ENCODE peak calls at places on chromosome 1, in nine cellular contexts. P, F, J, H, A, N, Y, X and T are unnamed samples.

GRCh38 chr1:150895618-150896017 is 8.7 kb downstream of the CTXND2 start:
- DNase-seq in P (no peak), F (no peak), J (no peak), H (no peak), A (no peak), N (no peak), Y (no peak), X (peak; percentile 75), T (no peak)

GRCh38 chr1:66168467-66168887 is 365.5 kb upstream of the SGIP1 start:
- DNase-seq in P (no peak), F (no peak), J (no peak), H (no peak), A (no peak), N (peak; percentile 5), Y (no peak), X (no peak), T (no peak)

GRCh38 chr1:38476111-38476783 is 383.3 kb downstream of the RRAGC start:
- DNase-seq in P (peak; percentile 79), F (no peak), J (peak; percentile 73), H (no peak), A (peak; percentile 63), N (no peak), Y (peak; percentile 74), X (no peak), T (no peak)

GRCh38 chr1:246364415-246364941 is 142.6 kb downstream of the SMYD3 start:
- DNase-seq in P (no peak), F (no peak), J (no peak), H (no peak), A (no peak), N (no peak), Y (no peak), X (peak; percentile 12), T (no peak)

GRCh38 chr1:192609110-192610079 is 26.6 kb upstream of the RGS13 start:
- DNase-seq in P (peak; percentile 92), F (peak; percentile 18), J (no peak), H (no peak), A (no peak), N (no peak), Y (peak; percentile 76), X (no peak), T (no peak)

GRCh38 chr1:24472527-24473251 is 29.9 kb upstream of the RCAN3 start:
- DNase-seq in P (no peak), F (no peak), J (no peak), H (no peak), A (no peak), N (no peak), Y (no peak), X (no peak), T (no peak)

GRCh38 chr1:54125671-54126070 is 27.1 kb downstream of the CDCP2 start:
- DNase-seq in P (peak; percentile 57), F (peak; percentile 45), J (no peak), H (no peak), A (peak; percentile 46), N (no peak), Y (no peak), X (peak; percentile 15), T (no peak)

GRCh38 chr1:201085902-201086735 is 26.1 kb downstream of the CACNA1S start:
- DNase-seq in P (no peak), F (no peak), J (no peak), H (no peak), A (peak; percentile 70), N (peak; percentile 30), Y (peak; percentile 84), X (peak; percentile 48), T (no peak)

GRCh38 chr1:52511439-52511838 is 41.5 kb downstream of the TUT4 start:
- DNase-seq in P (no peak), F (no peak), J (no peak), H (no peak), A (no peak), N (no peak), Y (no peak), X (no peak), T (no peak)

GRCh38 chr1:52506920-52507546 is 45.9 kb downstream of the TUT4 start:
- DNase-seq in P (no peak), F (no peak), J (no peak), H (no peak), A (no peak), N (no peak), Y (no peak), X (no peak), T (no peak)

GRCh38 chr1:52506349-52506748 is 46.5 kb downstream of the TUT4 start:
- DNase-seq in P (no peak), F (no peak), J (no peak), H (no peak), A (no peak), N (no peak), Y (no peak), X (no peak), T (no peak)

DNA sequence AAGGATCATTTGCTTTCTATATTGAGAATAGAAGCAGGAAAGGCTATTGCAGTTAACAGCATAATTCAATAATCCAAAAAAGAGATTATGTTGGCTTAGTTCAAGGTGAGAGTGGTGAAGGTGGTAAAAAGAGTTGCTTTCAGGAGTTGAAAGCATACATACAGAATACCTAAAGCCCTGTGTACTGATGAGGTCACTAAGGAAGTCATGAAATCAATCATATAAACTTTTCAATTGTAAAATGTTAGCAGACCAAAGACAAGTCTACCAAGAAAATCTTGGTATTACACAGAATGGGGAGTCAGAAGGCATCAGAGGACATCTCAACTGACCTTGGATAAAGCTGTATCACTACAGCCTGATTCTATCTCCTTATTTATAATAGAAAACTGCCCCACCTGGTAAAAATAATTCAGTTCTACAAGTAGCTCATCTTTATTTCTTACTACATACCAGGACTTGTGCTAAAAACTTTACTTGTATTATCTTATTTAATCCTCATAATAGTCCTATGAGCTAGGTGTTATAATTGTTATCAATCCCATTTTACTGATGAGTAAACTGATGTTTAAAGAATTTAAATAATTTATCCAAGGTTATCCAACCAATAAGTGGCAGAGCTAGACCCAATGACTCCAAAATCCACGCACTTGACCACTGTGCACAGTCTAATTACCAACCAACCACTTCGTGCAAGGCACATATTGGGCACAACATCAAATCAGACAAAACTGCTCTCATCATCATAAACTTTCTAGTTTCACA is 40.9 kb downstream of the TUT4 start:
- DNase-seq in P (no peak), F (no peak), J (no peak), H (no peak), A (no peak), N (no peak), Y (no peak), X (no peak), T (no peak)
- TF ChIP-seq CTCF in P (no peak), F (no peak), J (no peak), H (no peak), A (no peak), N (no peak), Y (no peak), X (no peak), T (no peak)

DNA sequence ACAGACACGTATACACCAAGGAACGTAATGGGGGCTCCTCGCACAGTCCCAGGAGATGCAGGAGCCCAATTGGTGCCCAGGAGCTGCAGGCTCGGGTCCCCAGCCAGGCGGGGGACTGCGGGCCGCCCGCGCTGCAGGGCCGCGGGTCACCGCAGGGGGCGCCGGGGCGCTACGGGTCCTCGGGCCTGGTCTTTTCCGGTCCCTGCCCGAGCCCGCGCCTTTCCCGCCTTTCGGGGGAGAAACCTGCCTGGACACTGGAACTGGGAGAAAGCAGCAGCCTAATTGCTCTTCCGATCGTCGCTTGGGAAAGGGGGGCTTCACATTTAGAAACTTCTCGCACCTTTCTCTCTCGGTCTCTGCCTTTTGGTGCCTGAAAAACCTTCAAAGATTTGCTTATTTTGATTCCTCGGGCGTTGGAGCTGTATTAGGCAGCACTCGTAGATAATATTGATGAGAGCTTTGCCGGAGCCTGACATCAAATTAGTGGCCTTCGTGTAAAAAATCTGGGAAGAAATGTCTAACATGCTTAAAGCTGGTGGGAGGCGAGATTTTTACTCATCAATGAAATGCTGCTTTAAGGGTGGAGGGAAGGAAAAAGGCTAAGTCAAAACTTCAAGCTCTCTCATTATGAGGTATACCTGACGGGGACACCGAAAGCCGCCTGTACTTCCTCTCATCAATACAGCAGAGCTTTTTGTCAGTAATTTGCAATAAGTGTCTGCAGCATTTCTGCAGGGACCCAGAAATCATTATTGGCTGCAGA is 12.6 kb upstream of the BARHL2 start:
- DNase-seq in P (no peak), F (no peak), J (no peak), H (no peak), A (peak; percentile 67), N (no peak), Y (no peak), X (no peak), T (no peak)
- TF ChIP-seq CTCF in P (peak; percentile 43), F (no peak), J (peak; percentile 41), H (no peak), A (peak; percentile 34), N (no peak), Y (peak; percentile 31), X (peak; percentile 20), T (peak; percentile 85)

GRCh38 chr1:173056355-173056754 is 5.6 kb upstream of the TNFSF18 start:
- DNase-seq in P (no peak), F (no peak), J (no peak), H (no peak), A (no peak), N (no peak), Y (no peak), X (peak; percentile 93), T (no peak)

GRCh38 chr1:173050865-173051264 is at the start of gene TNFSF18:
- DNase-seq in P (no peak), F (no peak), J (no peak), H (no peak), A (no peak), N (peak; percentile 72), Y (no peak), X (peak; percentile 80), T (no peak)

GRCh38 chr1:173048629-173049326 is 2.0 kb downstream of the TNFSF18 start:
- DNase-seq in P (no peak), F (no peak), J (no peak), H (no peak), A (no peak), N (peak; percentile 39), Y (no peak), X (peak; percentile 81), T (no peak)

GRCh38 chr1:173049327-173049639 is 1.5 kb downstream of the TNFSF18 start:
- DNase-seq in P (no peak), F (no peak), J (no peak), H (no peak), A (no peak), N (no peak), Y (no peak), X (no peak), T (no peak)

GRCh38 chr1:173052681-173053196 is 2.0 kb upstream of the TNFSF18 start:
- DNase-seq in P (no peak), F (no peak), J (no peak), H (no peak), A (no peak), N (no peak), Y (no peak), X (peak; percentile 98), T (no peak)
- TF ChIP-seq CTCF in P (no peak), F (no peak), J (no peak), H (no peak), A (no peak), N (no peak), Y (no peak), X (no peak), T (no peak)

GRCh38 chr1:197180252-197180878 is 33.9 kb upstream of the ASPM start:
- DNase-seq in P (no peak), F (no peak), J (no peak), H (no peak), A (peak; percentile 50), N (peak; percentile 34), Y (no peak), X (peak; percentile 69), T (no peak)

GRCh38 chr1:197174818-197175217 is 28.3 kb upstream of the ASPM start:
- DNase-seq in P (no peak), F (no peak), J (no peak), H (no peak), A (no peak), N (no peak), Y (no peak), X (no peak), T (no peak)

GRCh38 chr1:197182716-197183115 is 36.2 kb upstream of the ASPM start:
- DNase-seq in P (no peak), F (no peak), J (no peak), H (no peak), A (no peak), N (no peak), Y (no peak), X (no peak), T (no peak)

GRCh38 chr1:197181982-197182381 is 35.5 kb upstream of the ASPM start:
- DNase-seq in P (no peak), F (no peak), J (no peak), H (no peak), A (no peak), N (no peak), Y (no peak), X (no peak), T (no peak)

GRCh38 chr1:197178998-197179397 is 32.5 kb upstream of the ASPM start:
- DNase-seq in P (no peak), F (no peak), J (no peak), H (no peak), A (no peak), N (peak; percentile 27), Y (no peak), X (no peak), T (no peak)
- TF ChIP-seq CTCF in P (no peak), F (no peak), J (peak; percentile 17), H (no peak), A (peak; percentile 44), N (peak; percentile 29), Y (no peak), X (no peak), T (no peak)